ENCODE peak calls at places on chromosomes 16 and 17, in nine cellular contexts. One of them, this sample, is unnamed.

GRCh38 chr16:51276335-51276734 is 125.3 kb upstream of the SALL1 start:
- DNase-seq in endothelial cell of umbilical vein: no peak
- DNase-seq in esophagus muscularis mucosa: no peak
- DNase-seq in CD4-positive, alpha-beta T cell: no peak
- DNase-seq in brain microvascular endothelial cell: no peak
- DNase-seq in body of pancreas: peak; percentile 27
- DNase-seq in GM23338: no peak
- DNase-seq in Peyer's patch: no peak
- DNase-seq in thoracic aorta: no peak
- DNase-seq in this sample: peak; percentile 7

GRCh38 chr17:67442787-67443624 is 65.9 kb downstream of the PITPNC1 start:
- DNase-seq in endothelial cell of umbilical vein: peak; percentile 91
- DNase-seq in esophagus muscularis mucosa: no peak
- DNase-seq in CD4-positive, alpha-beta T cell: no peak
- DNase-seq in brain microvascular endothelial cell: no peak
- DNase-seq in body of pancreas: no peak
- DNase-seq in GM23338: peak; percentile 24
- DNase-seq in Peyer's patch: no peak
- DNase-seq in thoracic aorta: no peak
- DNase-seq in this sample: no peak

GRCh38 chr16:21001262-21001661 is 100.7 kb downstream of the LYRM1 start:
- DNase-seq in endothelial cell of umbilical vein: peak; percentile 27
- DNase-seq in esophagus muscularis mucosa: peak; percentile 70
- DNase-seq in CD4-positive, alpha-beta T cell: no peak
- DNase-seq in brain microvascular endothelial cell: peak; percentile 8
- DNase-seq in body of pancreas: peak; percentile 17
- DNase-seq in GM23338: peak; percentile 80
- DNase-seq in Peyer's patch: no peak
- DNase-seq in thoracic aorta: no peak
- DNase-seq in this sample: no peak

GRCh38 chr17:73820686-73821448 is 176.6 kb upstream of the SDK2 start:
- DNase-seq in endothelial cell of umbilical vein: no peak
- DNase-seq in esophagus muscularis mucosa: no peak
- DNase-seq in CD4-positive, alpha-beta T cell: no peak
- DNase-seq in brain microvascular endothelial cell: no peak
- DNase-seq in body of pancreas: no peak
- DNase-seq in GM23338: peak; percentile 88
- DNase-seq in Peyer's patch: no peak
- DNase-seq in thoracic aorta: no peak
- DNase-seq in this sample: no peak

GRCh38 chr16:58931436-58931835 is 197.3 kb upstream of the GOT2 start:
- DNase-seq in endothelial cell of umbilical vein: no peak
- DNase-seq in esophagus muscularis mucosa: no peak
- DNase-seq in CD4-positive, alpha-beta T cell: no peak
- DNase-seq in brain microvascular endothelial cell: no peak
- DNase-seq in body of pancreas: no peak
- DNase-seq in GM23338: no peak
- DNase-seq in Peyer's patch: no peak
- DNase-seq in thoracic aorta: no peak
- DNase-seq in this sample: no peak

GRCh38 chr17:63928966-63929695 is 3.0 kb downstream of the CD79B start:
- DNase-seq in endothelial cell of umbilical vein: no peak
- DNase-seq in esophagus muscularis mucosa: no peak
- DNase-seq in CD4-positive, alpha-beta T cell: no peak
- DNase-seq in brain microvascular endothelial cell: no peak
- DNase-seq in body of pancreas: no peak
- DNase-seq in GM23338: no peak
- DNase-seq in Peyer's patch: no peak
- DNase-seq in thoracic aorta: no peak
- DNase-seq in this sample: no peak

GRCh38 chr17:73189417-73190099 is 3.3 kb upstream of the COG1 start:
- DNase-seq in endothelial cell of umbilical vein: no peak
- DNase-seq in esophagus muscularis mucosa: no peak
- DNase-seq in CD4-positive, alpha-beta T cell: no peak
- DNase-seq in brain microvascular endothelial cell: peak; percentile 67
- DNase-seq in body of pancreas: no peak
- DNase-seq in GM23338: peak; percentile 68
- DNase-seq in Peyer's patch: peak; percentile 22
- DNase-seq in thoracic aorta: no peak
- DNase-seq in this sample: peak; percentile 50

GRCh38 chr17:32590974-32591373 is 104.2 kb downstream of the CDK5R1 start:
- DNase-seq in endothelial cell of umbilical vein: no peak
- DNase-seq in esophagus muscularis mucosa: no peak
- DNase-seq in CD4-positive, alpha-beta T cell: no peak
- DNase-seq in brain microvascular endothelial cell: no peak
- DNase-seq in body of pancreas: no peak
- DNase-seq in GM23338: no peak
- DNase-seq in Peyer's patch: no peak
- DNase-seq in thoracic aorta: no peak
- DNase-seq in this sample: no peak

GRCh38 chr16:62256406-62256805 is 220.2 kb upstream of the CDH8 start:
- DNase-seq in endothelial cell of umbilical vein: no peak
- DNase-seq in esophagus muscularis mucosa: no peak
- DNase-seq in CD4-positive, alpha-beta T cell: no peak
- DNase-seq in brain microvascular endothelial cell: no peak
- DNase-seq in body of pancreas: no peak
- DNase-seq in GM23338: peak; percentile 67
- DNase-seq in Peyer's patch: no peak
- DNase-seq in thoracic aorta: no peak
- DNase-seq in this sample: peak; percentile 45

GRCh38 chr17:69573396-69573795 is 158.9 kb downstream of the MAP2K6 start:
- DNase-seq in endothelial cell of umbilical vein: no peak
- DNase-seq in esophagus muscularis mucosa: no peak
- DNase-seq in CD4-positive, alpha-beta T cell: no peak
- DNase-seq in brain microvascular endothelial cell: no peak
- DNase-seq in body of pancreas: no peak
- DNase-seq in GM23338: no peak
- DNase-seq in Peyer's patch: no peak
- DNase-seq in thoracic aorta: no peak
- DNase-seq in this sample: no peak

GRCh38 chr16:28108590-28109247 is 45.2 kb upstream of the GSG1L start:
- DNase-seq in endothelial cell of umbilical vein: no peak
- DNase-seq in esophagus muscularis mucosa: no peak
- DNase-seq in CD4-positive, alpha-beta T cell: no peak
- DNase-seq in brain microvascular endothelial cell: no peak
- DNase-seq in body of pancreas: no peak
- DNase-seq in GM23338: no peak
- DNase-seq in Peyer's patch: peak; percentile 44
- DNase-seq in thoracic aorta: no peak
- DNase-seq in this sample: no peak

GRCh38 chr17:41730479-41730878 is 4.0 kb downstream of the HAP1 start:
- DNase-seq in endothelial cell of umbilical vein: no peak
- DNase-seq in esophagus muscularis mucosa: no peak
- DNase-seq in CD4-positive, alpha-beta T cell: no peak
- DNase-seq in brain microvascular endothelial cell: no peak
- DNase-seq in body of pancreas: no peak
- DNase-seq in GM23338: no peak
- DNase-seq in Peyer's patch: no peak
- DNase-seq in thoracic aorta: no peak
- DNase-seq in this sample: no peak

GRCh38 chr17:37770631-37771518 is 26.0 kb upstream of the HNF1B start:
- DNase-seq in endothelial cell of umbilical vein: peak; percentile 61
- DNase-seq in esophagus muscularis mucosa: no peak
- DNase-seq in CD4-positive, alpha-beta T cell: no peak
- DNase-seq in brain microvascular endothelial cell: peak; percentile 63
- DNase-seq in body of pancreas: peak; percentile 85
- DNase-seq in GM23338: peak; percentile 85
- DNase-seq in Peyer's patch: peak; percentile 82
- DNase-seq in thoracic aorta: no peak
- DNase-seq in this sample: peak; percentile 55

GRCh38 chr17:68011199-68011665 is 15.0 kb upstream of the C17orf58 start:
- DNase-seq in endothelial cell of umbilical vein: peak; percentile 26
- DNase-seq in esophagus muscularis mucosa: no peak
- DNase-seq in CD4-positive, alpha-beta T cell: peak; percentile 46
- DNase-seq in brain microvascular endothelial cell: no peak
- DNase-seq in body of pancreas: peak; percentile 50
- DNase-seq in GM23338: peak; percentile 87
- DNase-seq in Peyer's patch: peak; percentile 80
- DNase-seq in thoracic aorta: no peak
- DNase-seq in this sample: peak; percentile 28

GRCh38 chr16:82061861-82062525 is 26.9 kb downstream of the HSD17B2 start:
- DNase-seq in endothelial cell of umbilical vein: peak; percentile 55
- DNase-seq in esophagus muscularis mucosa: no peak
- DNase-seq in CD4-positive, alpha-beta T cell: no peak
- DNase-seq in brain microvascular endothelial cell: peak; percentile 24
- DNase-seq in body of pancreas: no peak
- DNase-seq in GM23338: peak; percentile 53
- DNase-seq in Peyer's patch: peak; percentile 61
- DNase-seq in thoracic aorta: no peak
- DNase-seq in this sample: peak; percentile 40

DNA sequence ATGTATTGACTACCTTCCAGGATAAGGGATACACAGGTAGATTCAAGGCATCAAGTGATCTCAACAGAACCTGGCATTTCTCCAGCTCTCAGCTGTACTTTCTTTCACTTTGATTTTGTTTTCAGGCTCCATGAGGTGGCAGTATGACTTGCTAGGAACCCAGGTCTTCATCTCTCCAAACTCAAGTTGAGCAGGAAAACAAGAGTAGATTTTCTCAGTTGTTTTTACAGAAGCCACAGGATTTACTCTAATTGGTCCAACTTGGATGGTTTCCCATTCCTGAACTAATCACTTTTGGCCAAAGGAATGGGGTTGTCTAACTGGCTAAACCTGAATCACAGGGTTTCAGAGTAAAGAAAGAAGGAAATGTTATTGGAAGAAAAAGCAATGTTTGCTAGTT is 146.6 kb downstream of the TRIM37 start:
- DNase-seq in endothelial cell of umbilical vein: peak; percentile 50
- DNase-seq in esophagus muscularis mucosa: no peak
- DNase-seq in CD4-positive, alpha-beta T cell: no peak
- DNase-seq in brain microvascular endothelial cell: peak; percentile 68
- DNase-seq in body of pancreas: peak; percentile 28
- DNase-seq in GM23338: peak; percentile 50
- DNase-seq in Peyer's patch: no peak
- DNase-seq in thoracic aorta: no peak
- DNase-seq in this sample: peak; percentile 53
- TF ChIP-seq CTCF in endothelial cell of umbilical vein: no peak
- TF ChIP-seq CTCF in esophagus muscularis mucosa: no peak
- TF ChIP-seq CTCF in CD4-positive, alpha-beta T cell: no peak
- TF ChIP-seq CTCF in brain microvascular endothelial cell: peak; percentile 55
- TF ChIP-seq CTCF in body of pancreas: peak; percentile 24
- TF ChIP-seq CTCF in GM23338: peak; percentile 40
- TF ChIP-seq CTCF in Peyer's patch: peak; percentile 35
- TF ChIP-seq CTCF in thoracic aorta: no peak
- TF ChIP-seq CTCF in this sample: no peak

GRCh38 chr16:89359296-89360147 is 130.8 kb downstream of the ANKRD11 start:
- DNase-seq in endothelial cell of umbilical vein: peak; percentile 67
- DNase-seq in esophagus muscularis mucosa: no peak
- DNase-seq in CD4-positive, alpha-beta T cell: no peak
- DNase-seq in brain microvascular endothelial cell: no peak
- DNase-seq in body of pancreas: no peak
- DNase-seq in GM23338: no peak
- DNase-seq in Peyer's patch: no peak
- DNase-seq in thoracic aorta: no peak
- DNase-seq in this sample: no peak
- H3K27ac ChIP-seq in endothelial cell of umbilical vein: peak overlapping the region; percentile 21
- H3K27ac ChIP-seq in esophagus muscularis mucosa: no peak overlapping the region
- H3K27ac ChIP-seq in CD4-positive, alpha-beta T cell: no peak overlapping the region
- H3K27ac ChIP-seq in brain microvascular endothelial cell: no peak overlapping the region
- H3K27ac ChIP-seq in body of pancreas: no peak overlapping the region
- H3K27ac ChIP-seq in GM23338: peak overlapping the region; percentile 86
- H3K27ac ChIP-seq in Peyer's patch: no peak overlapping the region
- H3K27ac ChIP-seq in thoracic aorta: no peak overlapping the region
- H3K27ac ChIP-seq in this sample: peak overlapping the region; percentile 53

GRCh38 chr17:19510903-19511302 is 22.8 kb upstream of the SLC47A1 start:
- DNase-seq in endothelial cell of umbilical vein: no peak
- DNase-seq in esophagus muscularis mucosa: no peak
- DNase-seq in CD4-positive, alpha-beta T cell: no peak
- DNase-seq in brain microvascular endothelial cell: no peak
- DNase-seq in body of pancreas: no peak
- DNase-seq in GM23338: no peak
- DNase-seq in Peyer's patch: no peak
- DNase-seq in thoracic aorta: no peak
- DNase-seq in this sample: no peak

GRCh38 chr17:19508327-19508867 is 25.3 kb upstream of the SLC47A1 start:
- DNase-seq in endothelial cell of umbilical vein: no peak
- DNase-seq in esophagus muscularis mucosa: no peak
- DNase-seq in CD4-positive, alpha-beta T cell: no peak
- DNase-seq in brain microvascular endothelial cell: no peak
- DNase-seq in body of pancreas: peak; percentile 29
- DNase-seq in GM23338: peak; percentile 32
- DNase-seq in Peyer's patch: peak; percentile 68
- DNase-seq in thoracic aorta: no peak
- DNase-seq in this sample: no peak

GRCh38 chr17:19502517-19502916 is 31.1 kb upstream of the SLC47A1 start:
- DNase-seq in endothelial cell of umbilical vein: no peak
- DNase-seq in esophagus muscularis mucosa: no peak
- DNase-seq in CD4-positive, alpha-beta T cell: no peak
- DNase-seq in brain microvascular endothelial cell: no peak
- DNase-seq in body of pancreas: no peak
- DNase-seq in GM23338: no peak
- DNase-seq in Peyer's patch: no peak
- DNase-seq in thoracic aorta: no peak
- DNase-seq in this sample: no peak

DNA sequence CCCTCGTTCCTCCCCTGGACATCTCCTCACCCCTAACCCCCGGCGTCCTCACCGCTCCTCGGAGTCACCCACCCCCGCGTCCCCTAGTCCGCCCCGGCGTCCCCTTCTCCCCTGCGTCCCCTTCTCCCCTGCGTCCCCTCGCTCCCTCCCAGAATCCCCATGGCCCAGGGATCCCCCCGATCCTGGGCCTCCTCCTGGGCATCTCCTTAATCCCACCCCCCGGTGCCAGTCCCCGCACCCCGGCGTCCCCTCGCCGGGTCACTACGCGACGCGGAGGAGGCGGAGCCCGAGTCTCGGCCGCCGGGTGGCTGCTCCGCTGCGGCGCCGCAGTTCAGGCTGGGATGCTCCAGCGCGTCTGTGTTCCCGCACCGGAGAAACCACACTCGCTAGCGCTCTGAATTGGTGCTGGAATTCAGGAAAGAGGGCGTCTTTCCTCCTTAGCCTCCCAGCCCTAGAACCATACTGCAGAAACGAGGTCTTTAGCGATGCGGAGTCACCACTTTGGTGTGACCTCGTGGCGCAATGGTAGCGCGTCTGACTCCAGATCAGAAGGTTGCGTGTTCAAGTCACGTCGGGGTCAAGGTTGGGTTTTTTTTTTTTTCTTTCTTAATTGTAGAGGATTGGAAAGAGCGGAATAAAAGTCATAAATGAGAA is 25.9 kb upstream of the SLC47A1 start:
- DNase-seq in endothelial cell of umbilical vein: peak; percentile 93
- DNase-seq in esophagus muscularis mucosa: peak; percentile 99
- DNase-seq in CD4-positive, alpha-beta T cell: peak; percentile 93
- DNase-seq in brain microvascular endothelial cell: peak; percentile 87
- DNase-seq in body of pancreas: peak; percentile 91
- DNase-seq in GM23338: peak; percentile 93
- DNase-seq in Peyer's patch: peak; percentile 95
- DNase-seq in thoracic aorta: peak; percentile 51
- DNase-seq in this sample: peak; percentile 89
- TF ChIP-seq CTCF in endothelial cell of umbilical vein: no peak
- TF ChIP-seq CTCF in esophagus muscularis mucosa: no peak
- TF ChIP-seq CTCF in CD4-positive, alpha-beta T cell: no peak
- TF ChIP-seq CTCF in brain microvascular endothelial cell: peak; percentile 6
- TF ChIP-seq CTCF in body of pancreas: peak; percentile 6
- TF ChIP-seq CTCF in GM23338: no peak
- TF ChIP-seq CTCF in Peyer's patch: no peak
- TF ChIP-seq CTCF in thoracic aorta: no peak
- TF ChIP-seq CTCF in this sample: no peak

DNA sequence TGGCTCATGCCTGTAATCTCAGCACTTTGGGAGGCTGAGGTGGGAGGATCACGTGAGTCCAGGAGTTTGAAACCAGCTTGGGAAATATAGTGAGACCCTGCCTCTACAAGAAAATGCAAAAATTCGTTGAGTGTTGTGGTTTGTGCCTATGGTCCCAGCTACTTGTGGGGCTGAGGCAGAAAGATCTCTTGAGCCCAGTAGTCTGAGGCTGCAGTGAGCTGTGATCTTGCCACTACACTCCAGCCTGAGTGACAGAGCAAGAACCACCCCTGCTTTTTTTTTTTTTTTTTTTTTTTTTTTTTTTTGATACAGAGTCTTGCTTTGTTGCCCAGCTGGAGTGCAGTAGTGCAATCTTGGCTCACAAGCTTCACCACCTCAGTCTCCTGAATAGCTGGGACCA is 34.0 kb downstream of the ITGB3 start:
- DNase-seq in endothelial cell of umbilical vein: no peak
- DNase-seq in esophagus muscularis mucosa: no peak
- DNase-seq in CD4-positive, alpha-beta T cell: no peak
- DNase-seq in brain microvascular endothelial cell: no peak
- DNase-seq in body of pancreas: no peak
- DNase-seq in GM23338: no peak
- DNase-seq in Peyer's patch: no peak
- DNase-seq in thoracic aorta: no peak
- DNase-seq in this sample: no peak
- H3K27ac ChIP-seq in endothelial cell of umbilical vein: no peak overlapping the region
- H3K27ac ChIP-seq in esophagus muscularis mucosa: no peak overlapping the region
- H3K27ac ChIP-seq in CD4-positive, alpha-beta T cell: no peak overlapping the region
- H3K27ac ChIP-seq in brain microvascular endothelial cell: no peak overlapping the region
- H3K27ac ChIP-seq in body of pancreas: no peak overlapping the region
- H3K27ac ChIP-seq in GM23338: no peak overlapping the region
- H3K27ac ChIP-seq in Peyer's patch: no peak overlapping the region
- H3K27ac ChIP-seq in thoracic aorta: peak overlapping the region; percentile 36
- H3K27ac ChIP-seq in this sample: no peak overlapping the region